ENCODE peak calls at places on chromosomes 16 and 17, in seven cellular contexts. I is CD14-positive monocyte; U is GM23338; D is body of pancreas; G is CD8-positive, alpha-beta T cell; T is mesothelial cell of epicardium; F is endothelial cell. N is an unnamed sample.

GRCh38 chr17:72719582-72720493 is 372.6 kb downstream of the SLC39A11 start:
- DNase-seq in I (no peak), U (no peak), D (no peak), G (peak; percentile 63), T (no peak), F (no peak), N (no peak)

GRCh38 chr16:81277681-81278080 is 37.1 kb upstream of the GAN start:
- DNase-seq in I (no peak), U (no peak), D (no peak), G (no peak), T (peak; percentile 56), F (no peak), N (no peak)

GRCh38 chr17:12637015-12637414 is 28.7 kb upstream of the MYOCD start:
- DNase-seq in I (no peak), U (no peak), D (no peak), G (no peak), T (no peak), F (no peak), N (no peak)

GRCh38 chr17:1943432-1943802 is 81.7 kb downstream of the RTN4RL1 start:
- DNase-seq in I (no peak), U (no peak), D (no peak), G (no peak), T (no peak), F (no peak), N (no peak)

GRCh38 chr16:77387075-77387474 is 47.8 kb downstream of the ADAMTS18 start:
- DNase-seq in I (no peak), U (no peak), D (no peak), G (no peak), T (no peak), F (no peak), N (no peak)

GRCh38 chr17:21034350-21035235 is 8.2 kb downstream of the USP22 start:
- DNase-seq in I (peak; percentile 60), U (peak; percentile 44), D (no peak), G (peak; percentile 39), T (no peak), F (no peak), N (no peak)

GRCh38 chr16:48053346-48053745 is 102.4 kb downstream of the ABCC12 start:
- DNase-seq in I (no peak), U (peak; percentile 77), D (no peak), G (no peak), T (peak; percentile 53), F (no peak), N (peak; percentile 35)

GRCh38 chr16:55043499-55043898 is 112.8 kb downstream of the IRX5 start:
- DNase-seq in I (no peak), U (no peak), D (no peak), G (no peak), T (no peak), F (no peak), N (no peak)

GRCh38 chr16:31708348-31708747 is 165.3 kb upstream of the ZNF267 start:
- DNase-seq in I (no peak), U (no peak), D (no peak), G (peak; percentile 49), T (no peak), F (no peak), N (no peak)

GRCh38 chr17:79733692-79734070 is 2.9 kb downstream of the ENPP7 start:
- DNase-seq in I (no peak), U (no peak), D (no peak), G (no peak), T (no peak), F (no peak), N (no peak)

GRCh38 chr17:29621751-29622194 is 939 bp downstream of the CORO6 start:
- DNase-seq in I (no peak), U (no peak), D (no peak), G (no peak), T (no peak), F (no peak), N (no peak)

GRCh38 chr17:47983492-47984223 is 12.7 kb downstream of the CDK5RAP3 start:
- DNase-seq in I (no peak), U (no peak), D (no peak), G (no peak), T (no peak), F (no peak), N (no peak)

GRCh38 chr17:47989159-47989558 is 18.2 kb downstream of the CDK5RAP3 start:
- DNase-seq in I (no peak), U (no peak), D (no peak), G (no peak), T (no peak), F (no peak), N (no peak)

GRCh38 chr17:47986520-47986919 is 15.6 kb downstream of the CDK5RAP3 start:
- DNase-seq in I (no peak), U (no peak), D (no peak), G (no peak), T (no peak), F (no peak), N (no peak)

GRCh38 chr17:47989700-47990099 is 18.8 kb downstream of the CDK5RAP3 start:
- DNase-seq in I (no peak), U (no peak), D (no peak), G (no peak), T (no peak), F (no peak), N (no peak)

GRCh38 chr17:47987240-47987835 is 16.4 kb downstream of the CDK5RAP3 start:
- DNase-seq in I (no peak), U (peak; percentile 53), D (no peak), G (no peak), T (no peak), F (no peak), N (no peak)
- TF ChIP-seq CTCF in I (no peak), U (no peak), D (no peak), G (no peak), T (no peak), F (no peak), N (no peak)

DNA sequence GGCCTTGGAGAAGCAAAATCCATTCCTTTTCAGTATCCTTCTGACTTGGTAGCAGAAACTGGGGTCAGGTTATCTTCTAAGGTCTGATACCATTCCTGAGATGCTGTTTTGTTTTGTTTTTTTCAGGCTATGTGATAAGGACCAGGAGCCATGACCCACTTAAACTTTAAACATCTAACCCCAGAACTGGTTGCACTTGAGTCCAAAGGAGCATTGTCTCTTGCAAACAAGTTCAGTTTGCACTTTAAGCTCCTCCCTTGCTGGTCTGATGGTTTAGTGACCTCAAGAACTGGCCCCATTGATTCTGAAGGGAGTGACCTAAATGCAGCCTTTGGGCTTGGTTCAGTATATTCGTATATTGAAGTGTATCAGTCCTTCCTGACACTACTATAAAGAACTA is 75.2 kb downstream of the ERCC4 start:
- DNase-seq in I (no peak), U (no peak), D (no peak), G (no peak), T (no peak), F (no peak), N (no peak)
- TF ChIP-seq CTCF in I (no peak), U (no peak), D (no peak), G (no peak), T (no peak), F (no peak), N (no peak)

GRCh38 chr17:35735036-35735805 is 3.8 kb downstream of the RASL10B start:
- DNase-seq in I (no peak), U (no peak), D (no peak), G (no peak), T (no peak), F (no peak), N (no peak)
- TF ChIP-seq CTCF in I (no peak), U (no peak), D (no peak), G (no peak), T (no peak), F (no peak), N (no peak)

DNA sequence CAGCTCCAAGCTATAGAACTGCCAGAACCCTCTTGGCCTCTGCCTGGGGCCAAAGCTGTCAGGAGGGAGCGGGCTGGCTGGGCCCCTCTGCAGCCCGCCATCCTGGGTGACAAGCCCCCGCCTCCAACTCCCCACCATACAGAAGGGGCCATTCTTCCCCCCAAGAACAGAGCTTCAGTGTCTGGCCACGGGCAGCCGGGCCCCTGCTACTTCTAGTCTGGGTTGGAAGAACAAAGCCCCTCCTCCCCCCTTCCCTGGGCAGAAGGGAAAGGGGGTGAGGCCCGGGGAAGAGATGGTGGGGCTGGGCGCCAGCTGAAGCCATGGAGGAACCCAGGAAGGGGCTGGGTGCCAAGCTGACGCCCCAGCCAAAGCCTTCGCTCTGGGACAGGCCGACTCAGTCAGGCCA is 9.0 kb downstream of the NAT9 start:
- DNase-seq in I (no peak), U (no peak), D (no peak), G (no peak), T (no peak), F (no peak), N (no peak)
- TF ChIP-seq CTCF in I (no peak), U (no peak), D (no peak), G (no peak), T (no peak), F (no peak), N (no peak)

DNA sequence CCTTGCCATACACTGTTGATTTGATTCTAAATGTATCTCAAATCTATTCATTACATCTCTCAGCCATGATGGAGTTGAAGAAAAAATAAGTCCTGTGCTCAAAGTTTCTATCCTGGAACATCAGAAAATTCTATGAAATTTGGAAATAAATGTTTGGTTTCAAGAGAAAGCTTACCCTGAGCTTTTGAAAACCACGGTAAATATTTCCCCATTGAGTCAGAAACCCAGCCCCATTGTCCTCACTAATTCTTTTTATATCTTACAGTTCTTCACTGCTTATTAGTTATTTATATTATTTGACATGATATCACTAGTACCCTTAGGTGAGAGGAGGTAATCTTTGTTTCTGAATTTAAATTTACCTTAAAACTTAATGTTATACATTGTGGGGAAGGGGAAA is 128.5 kb downstream of the MRTFB start:
- DNase-seq in I (no peak), U (no peak), D (no peak), G (no peak), T (no peak), F (no peak), N (no peak)
- TF ChIP-seq CTCF in I (no peak), U (no peak), D (no peak), G (no peak), T (no peak), F (no peak), N (no peak)

GRCh38 chr17:63436523-63437110 is 9.5 kb downstream of the CYB561 start:
- DNase-seq in I (no peak), U (peak; percentile 63), D (peak; percentile 75), G (no peak), T (no peak), F (no peak), N (no peak)
- TF ChIP-seq CTCF in I (no peak), U (peak; percentile 61), D (peak; percentile 48), G (no peak), T (no peak), F (no peak), N (no peak)

N was measured in progenitor cell of endocrine pancreas.